ENCODE peak calls at places on chromosomes 6 and 20, in four cellular contexts. L is GM12892, Y is transverse colon, H is stomach. S is an unnamed sample.

GRCh38 chr6:107439418-107439817 is 19.9 kb downstream of the PDSS2 start:
- DNase-seq in H (no peak), Y (no peak), L (no peak), S (no peak)

GRCh38 chr20:15799871-15800270 is 773.4 kb downstream of the KIF16B start:
- DNase-seq in H (no peak), Y (no peak), L (no peak), S (no peak)

GRCh38 chr20:44336086-44336485 is 757 bp upstream of the R3HDML start:
- DNase-seq in L (no peak), H (no peak), Y (no peak), S (no peak)

GRCh38 chr6:170147056-170147787 is 143.7 kb downstream of the DLL1 start:
- DNase-seq in L (no peak), Y (no peak), H (no peak), S (no peak)

GRCh38 chr6:24833711-24834386 is 35.1 kb upstream of the ARMH2 start:
- DNase-seq in Y (no peak), L (no peak), H (no peak), S (no peak)

GRCh38 chr6:42831237-42831636 is 48.2 kb upstream of the RPL7L1 start:
- DNase-seq in L (no peak), Y (no peak), H (no peak), S (no peak)

GRCh38 chr6:27836783-27837635 is 75.2 kb downstream of the OR2B2 start:
- DNase-seq in L (no peak), H (peak; percentile 62), Y (peak; percentile 72), S (no peak)

GRCh38 chr6:34374112-34374907 is 18.2 kb downstream of the NUDT3 start:
- DNase-seq in H (no peak), Y (no peak), L (no peak), S (no peak)

GRCh38 chr20:36477475-36477874 is 63.8 kb upstream of the MYL9 start:
- DNase-seq in L (no peak), H (no peak), Y (no peak), S (no peak)
- TF ChIP-seq POLR2AphosphoS5 in L (no peak), H (no peak), Y (no peak), S (no peak)

DNA sequence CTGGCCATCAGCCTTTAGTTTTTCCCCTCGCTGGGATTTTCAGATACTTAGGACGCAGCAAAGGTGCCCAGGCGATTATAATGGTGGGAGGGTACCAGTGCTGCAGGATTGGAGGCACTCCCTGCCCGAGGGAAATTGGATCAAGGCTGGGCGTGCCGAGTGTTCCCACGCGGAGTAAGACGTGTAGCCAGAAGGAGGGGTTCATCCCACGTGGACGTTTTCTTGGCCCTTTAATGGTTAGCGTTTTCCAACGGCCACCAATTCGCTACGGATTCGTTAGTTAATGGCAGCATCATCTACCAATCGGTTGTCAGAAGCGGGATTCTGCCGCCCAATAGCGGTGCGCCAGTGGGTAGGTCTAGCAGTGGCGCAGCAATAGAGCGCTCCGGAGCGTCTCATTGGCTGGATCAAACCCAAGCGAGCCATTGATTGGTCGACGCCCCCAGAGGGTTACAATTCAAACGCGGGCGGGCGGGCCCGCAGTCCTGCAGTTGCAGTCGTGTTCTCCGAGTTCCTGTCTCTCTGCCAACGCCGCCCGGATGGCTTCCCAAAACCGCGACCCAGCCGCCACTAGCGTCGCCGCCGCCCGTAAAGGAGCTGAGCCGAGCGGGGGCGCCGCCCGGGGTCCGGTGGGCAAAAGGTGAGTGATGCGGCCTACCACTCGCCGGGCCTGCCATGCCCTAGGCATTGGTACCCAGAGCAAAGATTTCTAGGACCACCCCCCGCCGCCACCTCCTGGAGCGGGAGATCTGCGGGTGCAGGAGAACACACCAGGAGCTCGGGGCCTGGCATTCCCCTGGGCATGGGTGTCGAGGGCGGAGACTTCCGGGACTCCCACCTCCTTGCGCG is at the start of gene UBE2C:
- DNase-seq in Y (peak; percentile 97), L (peak; percentile 97), H (peak; percentile 98), S (peak; percentile 97)
- TF ChIP-seq POLR2A in Y (peak; percentile 35), L (peak; percentile 50), H (no peak), S (peak; percentile 66)

DNA sequence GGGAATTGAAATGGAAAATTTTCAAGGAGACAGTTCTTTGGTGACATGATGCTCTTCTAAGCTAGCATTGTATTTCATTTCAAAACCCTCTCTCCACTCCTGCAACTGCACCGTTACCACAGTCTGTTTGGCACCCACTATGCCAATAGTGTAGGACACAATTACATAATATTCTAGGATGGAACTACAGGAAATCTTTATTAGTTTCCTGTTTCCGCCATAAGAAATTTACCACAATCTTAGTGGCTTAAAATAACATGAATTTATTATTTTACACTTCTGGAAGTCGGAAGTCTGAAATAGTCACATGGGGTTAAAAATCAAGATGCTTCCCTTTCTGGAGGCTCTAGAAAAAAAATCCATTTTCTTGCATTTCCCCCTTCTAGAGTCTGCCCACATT is 733.1 kb downstream of the HDGFL1 start:
- DNase-seq in L (no peak), Y (no peak), H (no peak), S (no peak)
- TF ChIP-seq POLR2AphosphoS5 in L (no peak), Y (no peak), H (no peak), S (no peak)

GRCh38 chr20:25544316-25544715 is 41.0 kb downstream of the NINL start:
- DNase-seq in H (no peak), L (no peak), Y (no peak), S (no peak)
- TF ChIP-seq POLR2A in H (no peak), L (no peak), Y (no peak), S (no peak)

DNA sequence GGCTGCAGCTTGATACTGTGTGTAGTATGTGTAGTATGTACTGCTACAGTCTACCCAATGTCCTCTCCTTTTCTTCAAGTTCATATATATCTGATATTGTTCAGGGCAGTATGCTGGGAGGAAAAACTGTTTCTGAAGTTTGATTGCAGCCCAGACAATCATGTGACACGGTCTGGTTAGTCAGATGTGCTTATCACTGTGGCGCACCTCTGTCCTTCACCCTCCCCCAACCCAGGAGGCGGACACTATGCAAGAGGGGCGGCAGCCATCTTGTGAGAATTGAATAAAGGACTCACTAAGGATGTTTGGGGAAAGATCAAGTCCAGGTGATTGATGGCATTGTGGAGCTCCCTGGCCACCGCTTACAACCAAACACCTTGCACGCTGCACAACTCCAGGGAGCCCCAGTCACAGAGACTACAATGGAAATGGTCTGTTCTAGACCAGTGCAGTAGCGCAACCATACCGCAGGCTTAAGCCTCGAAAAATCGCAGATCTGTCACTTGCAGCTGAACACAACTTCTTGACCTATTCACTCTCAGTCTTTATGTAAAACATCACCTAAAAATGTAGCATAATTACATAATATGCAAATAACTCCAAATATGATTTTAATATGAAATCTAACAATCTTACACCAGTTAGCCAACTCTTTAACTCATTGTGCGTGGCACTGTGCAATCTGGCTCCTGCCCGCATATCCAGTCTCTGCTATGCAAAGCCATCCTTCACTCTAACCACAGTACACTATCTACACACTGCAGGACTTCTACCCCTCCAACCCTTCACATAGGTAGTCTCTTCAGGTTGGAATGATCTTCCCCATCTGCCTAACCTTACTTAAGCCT is 79.3 kb downstream of the VGLL2 start:
- DNase-seq in L (no peak), Y (no peak), H (no peak), S (no peak)
- TF ChIP-seq POLR2AphosphoS5 in L (no peak), Y (no peak), H (no peak), S (no peak)

GRCh38 chr6:26216015-26216885 is 129.0 kb downstream of the HFE start:
- DNase-seq in H (peak; percentile 70), L (no peak), Y (peak; percentile 85), S (no peak)
- TF ChIP-seq POLR2A in H (no peak), L (peak; percentile 91), Y (peak; percentile 100), S (peak; percentile 98)

GRCh38 chr6:157597461-157598312 is 216.7 kb downstream of the ZDHHC14 start:
- DNase-seq in L (no peak), Y (peak; percentile 61), H (peak; percentile 70), S (peak; percentile 31)
- TF ChIP-seq POLR2AphosphoS5 in L (no peak), Y (no peak), H (no peak), S (no peak)